ENCODE peak calls at places on chromosome 7, in nine cellular contexts. One of them, this sample, is unnamed.

GRCh38 chr7:57245206-57245605 is 113.0 kb upstream of the ZNF479 start:
- DNase-seq in hepatocyte: no peak
- DNase-seq in activated CD8-positive, alpha-beta T cell treated with anti-CD3 and anti-CD28 coated beads for 36 hours: no peak
- DNase-seq in WERI-Rb-1: no peak
- DNase-seq in endothelial cell: no peak
- DNase-seq in WTC11: no peak
- DNase-seq in mammary epithelial cell: no peak
- DNase-seq in sigmoid colon: peak
- DNase-seq in nephron progenitor cell: no peak
- DNase-seq in this sample: no peak

GRCh38 chr7:94509264-94509878 is at the start of gene CASD1:
- DNase-seq in hepatocyte: no peak
- DNase-seq in activated CD8-positive, alpha-beta T cell treated with anti-CD3 and anti-CD28 coated beads for 36 hours: peak
- DNase-seq in WERI-Rb-1: peak
- DNase-seq in endothelial cell: no peak
- DNase-seq in WTC11: peak
- DNase-seq in mammary epithelial cell: peak
- DNase-seq in sigmoid colon: peak
- DNase-seq in nephron progenitor cell: no peak
- DNase-seq in this sample: no peak

GRCh38 chr7:116429986-116430619 is 69.4 kb upstream of the CAV2 start:
- DNase-seq in hepatocyte: no peak
- DNase-seq in activated CD8-positive, alpha-beta T cell treated with anti-CD3 and anti-CD28 coated beads for 36 hours: no peak
- DNase-seq in WERI-Rb-1: no peak
- DNase-seq in endothelial cell: no peak
- DNase-seq in WTC11: no peak
- DNase-seq in mammary epithelial cell: no peak
- DNase-seq in sigmoid colon: no peak
- DNase-seq in nephron progenitor cell: no peak
- DNase-seq in this sample: no peak

GRCh38 chr7:101162551-101163280 is 2.7 kb downstream of the VGF start:
- DNase-seq in hepatocyte: peak
- DNase-seq in activated CD8-positive, alpha-beta T cell treated with anti-CD3 and anti-CD28 coated beads for 36 hours: no peak
- DNase-seq in WERI-Rb-1: peak
- DNase-seq in endothelial cell: peak
- DNase-seq in WTC11: peak
- DNase-seq in mammary epithelial cell: peak
- DNase-seq in sigmoid colon: no peak
- DNase-seq in nephron progenitor cell: peak
- DNase-seq in this sample: no peak

GRCh38 chr7:158572000-158572828 is 15.4 kb downstream of the PTPRN2 start:
- DNase-seq in hepatocyte: no peak
- DNase-seq in activated CD8-positive, alpha-beta T cell treated with anti-CD3 and anti-CD28 coated beads for 36 hours: no peak
- DNase-seq in WERI-Rb-1: no peak
- DNase-seq in endothelial cell: no peak
- DNase-seq in WTC11: no peak
- DNase-seq in mammary epithelial cell: no peak
- DNase-seq in sigmoid colon: no peak
- DNase-seq in nephron progenitor cell: no peak
- DNase-seq in this sample: no peak

GRCh38 chr7:36806897-36807296 is 82.6 kb upstream of the AOAH start:
- DNase-seq in hepatocyte: no peak
- DNase-seq in activated CD8-positive, alpha-beta T cell treated with anti-CD3 and anti-CD28 coated beads for 36 hours: no peak
- DNase-seq in WERI-Rb-1: no peak
- DNase-seq in endothelial cell: no peak
- DNase-seq in WTC11: no peak
- DNase-seq in mammary epithelial cell: no peak
- DNase-seq in sigmoid colon: no peak
- DNase-seq in nephron progenitor cell: no peak
- DNase-seq in this sample: no peak

GRCh38 chr7:43534110-43534509 is 48.8 kb upstream of the STK17A start:
- DNase-seq in hepatocyte: peak
- DNase-seq in activated CD8-positive, alpha-beta T cell treated with anti-CD3 and anti-CD28 coated beads for 36 hours: no peak
- DNase-seq in WERI-Rb-1: no peak
- DNase-seq in endothelial cell: no peak
- DNase-seq in WTC11: no peak
- DNase-seq in mammary epithelial cell: no peak
- DNase-seq in sigmoid colon: no peak
- DNase-seq in nephron progenitor cell: no peak
- DNase-seq in this sample: no peak

GRCh38 chr7:110386914-110387313 is 704.0 kb upstream of the LRRN3 start:
- DNase-seq in hepatocyte: peak
- DNase-seq in activated CD8-positive, alpha-beta T cell treated with anti-CD3 and anti-CD28 coated beads for 36 hours: no peak
- DNase-seq in WERI-Rb-1: no peak
- DNase-seq in endothelial cell: no peak
- DNase-seq in WTC11: no peak
- DNase-seq in mammary epithelial cell: peak
- DNase-seq in sigmoid colon: no peak
- DNase-seq in nephron progenitor cell: no peak
- DNase-seq in this sample: no peak

GRCh38 chr7:41754046-41754445 is 51.2 kb upstream of the INHBA start:
- DNase-seq in hepatocyte: no peak
- DNase-seq in activated CD8-positive, alpha-beta T cell treated with anti-CD3 and anti-CD28 coated beads for 36 hours: no peak
- DNase-seq in WERI-Rb-1: no peak
- DNase-seq in endothelial cell: no peak
- DNase-seq in WTC11: no peak
- DNase-seq in mammary epithelial cell: peak
- DNase-seq in sigmoid colon: no peak
- DNase-seq in nephron progenitor cell: no peak
- DNase-seq in this sample: no peak

GRCh38 chr7:98571986-98572385 is 45.1 kb upstream of the NPTX2 start:
- DNase-seq in hepatocyte: no peak
- DNase-seq in activated CD8-positive, alpha-beta T cell treated with anti-CD3 and anti-CD28 coated beads for 36 hours: no peak
- DNase-seq in WERI-Rb-1: no peak
- DNase-seq in endothelial cell: no peak
- DNase-seq in WTC11: no peak
- DNase-seq in mammary epithelial cell: no peak
- DNase-seq in sigmoid colon: no peak
- DNase-seq in nephron progenitor cell: no peak
- DNase-seq in this sample: no peak

GRCh38 chr7:30171753-30172447 is 37.1 kb downstream of the MTURN start:
- DNase-seq in hepatocyte: no peak
- DNase-seq in activated CD8-positive, alpha-beta T cell treated with anti-CD3 and anti-CD28 coated beads for 36 hours: no peak
- DNase-seq in WERI-Rb-1: peak
- DNase-seq in endothelial cell: no peak
- DNase-seq in WTC11: no peak
- DNase-seq in mammary epithelial cell: peak
- DNase-seq in sigmoid colon: no peak
- DNase-seq in nephron progenitor cell: no peak
- DNase-seq in this sample: no peak

GRCh38 chr7:99740573-99741437 is 5.8 kb upstream of the CYP3A7 start:
- DNase-seq in hepatocyte: peak
- DNase-seq in activated CD8-positive, alpha-beta T cell treated with anti-CD3 and anti-CD28 coated beads for 36 hours: no peak
- DNase-seq in WERI-Rb-1: no peak
- DNase-seq in endothelial cell: no peak
- DNase-seq in WTC11: no peak
- DNase-seq in mammary epithelial cell: peak
- DNase-seq in sigmoid colon: no peak
- DNase-seq in nephron progenitor cell: no peak
- DNase-seq in this sample: no peak

GRCh38 chr7:121872831-121873764 is at the start of gene PTPRZ1:
- DNase-seq in hepatocyte: peak
- DNase-seq in activated CD8-positive, alpha-beta T cell treated with anti-CD3 and anti-CD28 coated beads for 36 hours: no peak
- DNase-seq in WERI-Rb-1: peak
- DNase-seq in endothelial cell: peak
- DNase-seq in WTC11: peak
- DNase-seq in mammary epithelial cell: peak
- DNase-seq in sigmoid colon: no peak
- DNase-seq in nephron progenitor cell: peak
- DNase-seq in this sample: no peak

GRCh38 chr7:100612730-100613446 is 548 bp downstream of the MOSPD3 start:
- DNase-seq in hepatocyte: peak
- DNase-seq in activated CD8-positive, alpha-beta T cell treated with anti-CD3 and anti-CD28 coated beads for 36 hours: peak
- DNase-seq in WERI-Rb-1: peak
- DNase-seq in endothelial cell: no peak
- DNase-seq in WTC11: peak
- DNase-seq in mammary epithelial cell: no peak
- DNase-seq in sigmoid colon: no peak
- DNase-seq in nephron progenitor cell: peak
- DNase-seq in this sample: no peak

GRCh38 chr7:37149019-37149814 is 299.4 kb downstream of the ELMO1 start:
- DNase-seq in hepatocyte: no peak
- DNase-seq in activated CD8-positive, alpha-beta T cell treated with anti-CD3 and anti-CD28 coated beads for 36 hours: no peak
- DNase-seq in WERI-Rb-1: no peak
- DNase-seq in endothelial cell: no peak
- DNase-seq in WTC11: no peak
- DNase-seq in mammary epithelial cell: no peak
- DNase-seq in sigmoid colon: no peak
- DNase-seq in nephron progenitor cell: no peak
- DNase-seq in this sample: no peak

GRCh38 chr7:98266840-98267239 is 14.6 kb upstream of the BRI3 start:
- DNase-seq in hepatocyte: no peak
- DNase-seq in activated CD8-positive, alpha-beta T cell treated with anti-CD3 and anti-CD28 coated beads for 36 hours: no peak
- DNase-seq in WERI-Rb-1: no peak
- DNase-seq in endothelial cell: no peak
- DNase-seq in WTC11: no peak
- DNase-seq in mammary epithelial cell: no peak
- DNase-seq in sigmoid colon: no peak
- DNase-seq in nephron progenitor cell: no peak
- DNase-seq in this sample: no peak

GRCh38 chr7:152643979-152644559 is 31.9 kb downstream of the XRCC2 start:
- DNase-seq in hepatocyte: no peak
- DNase-seq in activated CD8-positive, alpha-beta T cell treated with anti-CD3 and anti-CD28 coated beads for 36 hours: no peak
- DNase-seq in WERI-Rb-1: no peak
- DNase-seq in endothelial cell: peak
- DNase-seq in WTC11: no peak
- DNase-seq in mammary epithelial cell: no peak
- DNase-seq in sigmoid colon: no peak
- DNase-seq in nephron progenitor cell: no peak
- DNase-seq in this sample: no peak

GRCh38 chr7:116438274-116438673 is 61.3 kb upstream of the CAV2 start:
- DNase-seq in hepatocyte: peak
- DNase-seq in activated CD8-positive, alpha-beta T cell treated with anti-CD3 and anti-CD28 coated beads for 36 hours: no peak
- DNase-seq in WERI-Rb-1: no peak
- DNase-seq in endothelial cell: no peak
- DNase-seq in WTC11: no peak
- DNase-seq in mammary epithelial cell: no peak
- DNase-seq in sigmoid colon: no peak
- DNase-seq in nephron progenitor cell: no peak
- DNase-seq in this sample: no peak

GRCh38 chr7:491958-492713 is 27.5 kb downstream of the PDGFA start:
- DNase-seq in hepatocyte: no peak
- DNase-seq in activated CD8-positive, alpha-beta T cell treated with anti-CD3 and anti-CD28 coated beads for 36 hours: no peak
- DNase-seq in WERI-Rb-1: no peak
- DNase-seq in endothelial cell: no peak
- DNase-seq in WTC11: no peak
- DNase-seq in mammary epithelial cell: no peak
- DNase-seq in sigmoid colon: peak
- DNase-seq in nephron progenitor cell: no peak
- DNase-seq in this sample: no peak

GRCh38 chr7:124697746-124698145 is 67.8 kb downstream of the GPR37 start:
- DNase-seq in hepatocyte: no peak
- DNase-seq in activated CD8-positive, alpha-beta T cell treated with anti-CD3 and anti-CD28 coated beads for 36 hours: no peak
- DNase-seq in WERI-Rb-1: no peak
- DNase-seq in endothelial cell: no peak
- DNase-seq in WTC11: no peak
- DNase-seq in mammary epithelial cell: no peak
- DNase-seq in sigmoid colon: no peak
- DNase-seq in nephron progenitor cell: no peak
- DNase-seq in this sample: no peak

GRCh38 chr7:6344278-6344677 is 71.9 kb upstream of the CYTH3 start:
- DNase-seq in hepatocyte: no peak
- DNase-seq in activated CD8-positive, alpha-beta T cell treated with anti-CD3 and anti-CD28 coated beads for 36 hours: no peak
- DNase-seq in WERI-Rb-1: no peak
- DNase-seq in endothelial cell: no peak
- DNase-seq in WTC11: no peak
- DNase-seq in mammary epithelial cell: no peak
- DNase-seq in sigmoid colon: no peak
- DNase-seq in nephron progenitor cell: no peak
- DNase-seq in this sample: no peak

GRCh38 chr7:140475747-140476333 is 3.5 kb downstream of the MKRN1 start:
- DNase-seq in hepatocyte: peak
- DNase-seq in activated CD8-positive, alpha-beta T cell treated with anti-CD3 and anti-CD28 coated beads for 36 hours: peak
- DNase-seq in WERI-Rb-1: peak
- DNase-seq in endothelial cell: peak
- DNase-seq in WTC11: no peak
- DNase-seq in mammary epithelial cell: peak
- DNase-seq in sigmoid colon: peak
- DNase-seq in nephron progenitor cell: peak
- DNase-seq in this sample: no peak

GRCh38 chr7:754531-755420 is 27.7 kb upstream of the PRKAR1B start:
- DNase-seq in hepatocyte: no peak
- DNase-seq in activated CD8-positive, alpha-beta T cell treated with anti-CD3 and anti-CD28 coated beads for 36 hours: no peak
- DNase-seq in WERI-Rb-1: peak
- DNase-seq in endothelial cell: no peak
- DNase-seq in WTC11: no peak
- DNase-seq in mammary epithelial cell: no peak
- DNase-seq in sigmoid colon: peak
- DNase-seq in nephron progenitor cell: no peak
- DNase-seq in this sample: no peak

GRCh38 chr7:22864855-22865606 is 42.4 kb upstream of the TOMM7 start:
- DNase-seq in hepatocyte: no peak
- DNase-seq in activated CD8-positive, alpha-beta T cell treated with anti-CD3 and anti-CD28 coated beads for 36 hours: no peak
- DNase-seq in WERI-Rb-1: no peak
- DNase-seq in endothelial cell: no peak
- DNase-seq in WTC11: no peak
- DNase-seq in mammary epithelial cell: no peak
- DNase-seq in sigmoid colon: no peak
- DNase-seq in nephron progenitor cell: no peak
- DNase-seq in this sample: no peak
- TF ChIP-seq CTCF in hepatocyte: no peak
- TF ChIP-seq CTCF in activated CD8-positive, alpha-beta T cell treated with anti-CD3 and anti-CD28 coated beads for 36 hours: no peak
- TF ChIP-seq CTCF in WERI-Rb-1: no peak
- TF ChIP-seq CTCF in endothelial cell: no peak
- TF ChIP-seq CTCF in WTC11: no peak
- TF ChIP-seq CTCF in mammary epithelial cell: no peak
- TF ChIP-seq CTCF in sigmoid colon: no peak
- TF ChIP-seq CTCF in nephron progenitor cell: no peak
- TF ChIP-seq CTCF in this sample: no peak

GRCh38 chr7:45919947-45920542 is 1.0 kb downstream of the IGFBP3 start:
- DNase-seq in hepatocyte: no peak
- DNase-seq in activated CD8-positive, alpha-beta T cell treated with anti-CD3 and anti-CD28 coated beads for 36 hours: no peak
- DNase-seq in WERI-Rb-1: no peak
- DNase-seq in endothelial cell: no peak
- DNase-seq in WTC11: no peak
- DNase-seq in mammary epithelial cell: no peak
- DNase-seq in sigmoid colon: no peak
- DNase-seq in nephron progenitor cell: no peak
- DNase-seq in this sample: no peak
- TF ChIP-seq CTCF in hepatocyte: no peak
- TF ChIP-seq CTCF in activated CD8-positive, alpha-beta T cell treated with anti-CD3 and anti-CD28 coated beads for 36 hours: no peak
- TF ChIP-seq CTCF in WERI-Rb-1: no peak
- TF ChIP-seq CTCF in endothelial cell: no peak
- TF ChIP-seq CTCF in WTC11: no peak
- TF ChIP-seq CTCF in mammary epithelial cell: no peak
- TF ChIP-seq CTCF in sigmoid colon: no peak
- TF ChIP-seq CTCF in nephron progenitor cell: no peak
- TF ChIP-seq CTCF in this sample: no peak

GRCh38 chr7:80095545-80095944 is 39.1 kb upstream of the GNAI1 start:
- DNase-seq in hepatocyte: no peak
- DNase-seq in activated CD8-positive, alpha-beta T cell treated with anti-CD3 and anti-CD28 coated beads for 36 hours: no peak
- DNase-seq in WERI-Rb-1: no peak
- DNase-seq in endothelial cell: no peak
- DNase-seq in WTC11: no peak
- DNase-seq in mammary epithelial cell: no peak
- DNase-seq in sigmoid colon: no peak
- DNase-seq in nephron progenitor cell: no peak
- DNase-seq in this sample: peak
- TF ChIP-seq CTCF in hepatocyte: peak
- TF ChIP-seq CTCF in activated CD8-positive, alpha-beta T cell treated with anti-CD3 and anti-CD28 coated beads for 36 hours: peak
- TF ChIP-seq CTCF in WERI-Rb-1: no peak
- TF ChIP-seq CTCF in endothelial cell: peak
- TF ChIP-seq CTCF in WTC11: peak
- TF ChIP-seq CTCF in mammary epithelial cell: peak
- TF ChIP-seq CTCF in sigmoid colon: peak
- TF ChIP-seq CTCF in nephron progenitor cell: peak
- TF ChIP-seq CTCF in this sample: peak

GRCh38 chr7:69927461-69927860 is 329.2 kb downstream of the AUTS2 start:
- DNase-seq in hepatocyte: no peak
- DNase-seq in activated CD8-positive, alpha-beta T cell treated with anti-CD3 and anti-CD28 coated beads for 36 hours: no peak
- DNase-seq in WERI-Rb-1: no peak
- DNase-seq in endothelial cell: no peak
- DNase-seq in WTC11: no peak
- DNase-seq in mammary epithelial cell: no peak
- DNase-seq in sigmoid colon: no peak
- DNase-seq in nephron progenitor cell: no peak
- DNase-seq in this sample: no peak
- TF ChIP-seq CTCF in hepatocyte: no peak
- TF ChIP-seq CTCF in activated CD8-positive, alpha-beta T cell treated with anti-CD3 and anti-CD28 coated beads for 36 hours: no peak
- TF ChIP-seq CTCF in WERI-Rb-1: no peak
- TF ChIP-seq CTCF in endothelial cell: no peak
- TF ChIP-seq CTCF in WTC11: no peak
- TF ChIP-seq CTCF in mammary epithelial cell: no peak
- TF ChIP-seq CTCF in sigmoid colon: no peak
- TF ChIP-seq CTCF in nephron progenitor cell: no peak
- TF ChIP-seq CTCF in this sample: no peak